ENCODE peak calls at places on chromosomes 13 and 19, in six cellular contexts. P, N, A, I, X and W are unnamed samples.

GRCh38 chr13:98279473-98280175 is 102.6 kb upstream of the RNF113B start:
- DNase-seq in P (no peak), N (no peak), A (no peak), I (no peak), X (no peak), W (no peak)

GRCh38 chr19:22616659-22617058 is 17.5 kb upstream of the ZNF492 start:
- DNase-seq in P (no peak), N (no peak), A (peak; percentile 12), I (no peak), X (no peak), W (no peak)

GRCh38 chr13:24083722-24084421 is 76.6 kb upstream of the SPATA13 start:
- DNase-seq in P (no peak), N (no peak), A (peak; percentile 43), I (no peak), X (no peak), W (no peak)

GRCh38 chr19:28737021-28737525 is 475.9 kb downstream of the UQCRFS1 start:
- DNase-seq in P (peak; percentile 28), N (peak; percentile 71), A (no peak), I (no peak), X (no peak), W (no peak)

GRCh38 chr13:99214691-99215090 is 14.0 kb downstream of the UBAC2 start:
- DNase-seq in P (no peak), N (no peak), A (no peak), I (no peak), X (no peak), W (no peak)

GRCh38 chr13:35923347-35923746 is 207.8 kb downstream of the DCLK1 start:
- DNase-seq in P (no peak), N (peak; percentile 56), A (no peak), I (no peak), X (no peak), W (no peak)

GRCh38 chr13:77521595-77522367 is 13.7 kb upstream of the SCEL start:
- DNase-seq in P (no peak), N (peak; percentile 46), A (no peak), I (no peak), X (no peak), W (no peak)

GRCh38 chr13:31214379-31214778 is 14.6 kb downstream of the B3GLCT start:
- DNase-seq in P (no peak), N (no peak), A (no peak), I (no peak), X (no peak), W (no peak)

GRCh38 chr19:49793561-49793840 is 19.6 kb downstream of the FUZ start:
- DNase-seq in P (no peak), N (no peak), A (no peak), I (no peak), X (no peak), W (no peak)

GRCh38 chr19:58483776-58484175 is 7.6 kb downstream of the ZNF446 start:
- DNase-seq in P (no peak), N (no peak), A (no peak), I (no peak), X (no peak), W (no peak)

GRCh38 chr13:95641291-95641811 is 3.2 kb downstream of the DZIP1 start:
- DNase-seq in P (no peak), N (peak; percentile 52), A (peak; percentile 49), I (peak; percentile 19), X (peak; percentile 59), W (no peak)

GRCh38 chr13:96229356-96229755 is 139.4 kb downstream of the HS6ST3 start:
- DNase-seq in P (no peak), N (peak; percentile 15), A (peak; percentile 16), I (no peak), X (no peak), W (no peak)

GRCh38 chr19:12112238-12112637 is 27.9 kb downstream of the ZNF20 start:
- DNase-seq in P (no peak), N (no peak), A (no peak), I (no peak), X (no peak), W (no peak)

GRCh38 chr19:28505134-28505533 is 707.8 kb downstream of the UQCRFS1 start:
- DNase-seq in P (no peak), N (no peak), A (no peak), I (no peak), X (no peak), W (no peak)

GRCh38 chr13:43986395-43986794 is 106.7 kb downstream of the LACC1 start:
- DNase-seq in P (no peak), N (no peak), A (no peak), I (no peak), X (no peak), W (no peak)

GRCh38 chr13:39106216-39106995 is 68.2 kb downstream of the NHLRC3 start:
- DNase-seq in P (no peak), N (no peak), A (no peak), I (no peak), X (no peak), W (no peak)

GRCh38 chr19:57068921-57069697 is 50.7 kb upstream of the USP29 start:
- DNase-seq in P (no peak), N (no peak), A (peak; percentile 95), I (peak; percentile 73), X (peak; percentile 52), W (no peak)

GRCh38 chr19:32859591-32859990 is 10.0 kb downstream of the SLC7A9 start:
- DNase-seq in P (no peak), N (no peak), A (no peak), I (no peak), X (no peak), W (no peak)

GRCh38 chr19:28549680-28550277 is 663.2 kb downstream of the UQCRFS1 start:
- DNase-seq in P (no peak), N (no peak), A (no peak), I (no peak), X (no peak), W (no peak)

GRCh38 chr19:48390188-48391099 is 907 bp downstream of the KDELR1 start:
- DNase-seq in P (no peak), N (peak; percentile 72), A (peak; percentile 68), I (peak; percentile 61), X (peak; percentile 75), W (no peak)

DNA sequence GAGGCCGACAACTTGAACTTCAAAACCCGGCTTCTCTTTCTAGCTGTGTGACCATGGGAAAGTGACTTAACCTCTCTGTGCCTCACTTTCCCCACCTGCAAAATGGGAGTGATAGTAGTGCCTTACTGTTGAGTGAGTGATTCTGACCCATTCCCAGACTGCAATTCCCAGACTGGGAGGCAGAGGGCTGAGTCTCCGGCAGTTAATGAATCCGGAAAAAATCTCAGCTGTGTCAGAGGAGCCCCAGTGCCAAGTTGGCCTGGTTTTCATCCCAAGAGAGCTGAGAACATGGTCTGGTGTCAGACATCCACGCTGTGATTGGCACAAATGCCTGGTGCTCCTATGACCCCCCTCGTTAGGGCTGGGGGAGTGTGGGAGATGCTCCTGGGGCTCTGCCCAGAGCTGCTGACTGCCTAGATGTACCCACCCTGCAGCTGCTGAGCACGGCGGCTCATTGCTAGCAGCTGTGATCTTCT is 50.0 kb downstream of the PIN1 start:
- DNase-seq in P (no peak), N (peak; percentile 74), A (peak; percentile 53), I (peak; percentile 71), X (peak; percentile 63), W (no peak)
- TF ChIP-seq CTCF in P (peak; percentile 60), N (peak; percentile 64), A (peak; percentile 55), I (peak; percentile 6), X (peak; percentile 58), W (peak; percentile 28)

GRCh38 chr19:46783670-46784069 is 4.7 kb downstream of the SLC1A5 start:
- DNase-seq in P (no peak), N (no peak), A (no peak), I (no peak), X (no peak), W (no peak)
- H3K4me3 ChIP-seq in P (peak overlapping the region; percentile 96), N (no peak overlapping the region), A (no peak overlapping the region), I (no peak overlapping the region), X (no peak overlapping the region), W (no peak overlapping the region)

GRCh38 chr19:37725181-37725580 is 5.6 kb upstream of the ZNF607 start:
- DNase-seq in P (no peak), N (no peak), A (no peak), I (no peak), X (no peak), W (no peak)

GRCh38 chr19:37719927-37720265 is 335 bp upstream of the ZNF607 start:
- DNase-seq in P (no peak), N (no peak), A (no peak), I (no peak), X (no peak), W (no peak)

GRCh38 chr19:37718357-37718756 is 1.2 kb downstream of the ZNF607 start:
- DNase-seq in P (no peak), N (no peak), A (no peak), I (no peak), X (no peak), W (no peak)

GRCh38 chr19:37716140-37716539 is 3.4 kb downstream of the ZNF607 start:
- DNase-seq in P (no peak), N (no peak), A (no peak), I (no peak), X (no peak), W (no peak)

DNA sequence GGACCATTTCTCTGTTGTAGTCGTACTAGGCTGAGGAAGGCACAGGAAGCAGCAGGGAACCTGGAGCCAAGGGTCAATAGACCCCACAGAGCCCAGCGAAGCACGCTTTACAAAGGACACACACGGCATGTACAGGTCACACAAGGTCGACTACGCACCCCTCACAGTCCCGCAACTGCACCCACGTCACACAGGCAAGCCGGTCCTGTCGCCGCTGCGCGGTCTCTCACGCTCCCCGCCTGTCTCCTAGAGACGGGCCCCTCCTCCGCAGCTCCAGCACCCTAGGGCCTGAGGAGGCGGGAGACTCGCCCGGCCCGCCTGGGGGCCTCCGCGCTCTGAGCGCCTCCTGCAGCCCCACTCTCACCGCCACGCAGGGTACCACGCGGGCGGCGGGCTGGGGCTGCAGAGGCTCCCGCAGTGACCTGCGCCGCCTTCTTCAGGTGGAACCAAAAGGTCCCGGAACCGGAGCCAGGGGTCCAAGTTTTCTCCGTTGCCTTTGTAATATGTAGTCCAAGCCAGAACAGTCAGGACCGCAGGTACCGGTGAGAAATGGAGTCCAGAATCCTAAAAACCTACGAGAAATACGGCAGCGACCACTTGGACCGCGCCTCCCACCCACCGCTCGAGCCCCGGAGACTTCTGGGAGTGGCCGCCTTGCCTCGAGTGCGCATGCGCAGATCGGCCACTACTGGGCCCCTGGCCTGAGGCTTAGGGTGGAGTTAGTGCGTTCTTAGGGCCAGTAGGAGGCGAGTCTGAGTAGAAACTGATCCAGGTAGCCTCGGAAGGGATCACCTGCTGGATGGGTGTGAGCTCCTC is at the start of gene ZNF607:
- DNase-seq in P (peak; percentile 45), N (peak; percentile 93), A (peak; percentile 93), I (peak; percentile 89), X (peak; percentile 92), W (peak; percentile 46)
- TF ChIP-seq CTCF in P (peak; percentile 66), N (peak; percentile 73), A (peak; percentile 68), I (peak; percentile 57), X (peak; percentile 70), W (peak; percentile 63)

GRCh38 chr13:67228909-67229308 is 1.2 kb downstream of the PCDH9 start:
- DNase-seq in P (no peak), N (peak; percentile 29), A (no peak), I (no peak), X (no peak), W (no peak)

GRCh38 chr13:67227131-67227983 is 2.8 kb downstream of the PCDH9 start:
- DNase-seq in P (no peak), N (no peak), A (no peak), I (no peak), X (no peak), W (no peak)

GRCh38 chr13:67228031-67228430 is 2.1 kb downstream of the PCDH9 start:
- DNase-seq in P (no peak), N (no peak), A (no peak), I (no peak), X (no peak), W (no peak)

GRCh38 chr13:67225252-67226159 is 4.6 kb downstream of the PCDH9 start:
- DNase-seq in P (no peak), N (no peak), A (no peak), I (no peak), X (no peak), W (no peak)

GRCh38 chr13:67226686-67227085 is 3.5 kb downstream of the PCDH9 start:
- DNase-seq in P (no peak), N (no peak), A (no peak), I (no peak), X (no peak), W (no peak)
- H3K4me3 ChIP-seq in P (no peak overlapping the region), N (no peak overlapping the region), A (no peak overlapping the region), I (no peak overlapping the region), X (peak overlapping the region; percentile 78), W (no peak overlapping the region)